ENCODE peak calls at places on chromosomes 7 and 10, in nine cellular contexts. I, P, K, R, N, Z, O, L and X are unnamed samples.

GRCh38 chr7:30276203-30276900 is 8.0 kb upstream of the ZNRF2 start:
- DNase-seq in K (no peak), O (no peak), I (peak), L (peak), N (peak), Z (no peak), R (peak), P (peak), X (peak)

GRCh38 chr7:138916731-138917130 is 64.5 kb downstream of the KIAA1549 start:
- DNase-seq in L (no peak), R (no peak), Z (no peak), N (no peak), K (no peak), I (no peak), P (no peak), O (no peak), X (no peak)

GRCh38 chr7:151341357-151342101 is at the start of gene NUB1:
- DNase-seq in P (peak), R (peak), N (no peak), Z (peak), I (peak), O (peak), L (peak), K (peak), X (peak)

GRCh38 chr10:126252884-126253612 is 135.2 kb downstream of the ADAM12 start:
- DNase-seq in O (no peak), R (no peak), N (peak), L (peak), I (no peak), K (no peak), Z (no peak), P (no peak), X (peak)

GRCh38 chr7:6618621-6619020 is 3.2 kb downstream of the ZNF853 start:
- DNase-seq in I (no peak), L (no peak), K (no peak), N (no peak), Z (no peak), R (no peak), O (no peak), P (no peak), X (no peak)

GRCh38 chr10:5496261-5497250 is 2.8 kb downstream of the CALML5 start:
- DNase-seq in R (no peak), N (no peak), K (no peak), L (no peak), Z (no peak), P (no peak), O (no peak), I (no peak), X (no peak)

GRCh38 chr10:51369903-51370302 is 295.6 kb downstream of the PRKG1 start:
- DNase-seq in P (no peak), N (no peak), K (no peak), L (peak), O (no peak), Z (no peak), R (no peak), I (no peak), X (peak)

GRCh38 chr10:89867964-89868363 is 166.6 kb downstream of the KIF20B start:
- DNase-seq in I (no peak), L (peak), Z (no peak), R (no peak), N (no peak), O (no peak), P (no peak), K (no peak), X (peak)

GRCh38 chr10:70587045-70587658 is 15.4 kb downstream of the PRF1 start:
- DNase-seq in O (no peak), P (no peak), N (no peak), K (no peak), L (no peak), Z (no peak), I (no peak), R (no peak), X (no peak)

GRCh38 chr7:112735261-112735660 is 54.9 kb downstream of the TMEM168 start:
- DNase-seq in N (no peak), I (no peak), O (no peak), P (no peak), K (no peak), L (no peak), R (no peak), Z (no peak), X (no peak)

GRCh38 chr10:35453855-35454532 is 117.7 kb downstream of the CCNY start:
- DNase-seq in L (peak), N (no peak), Z (peak), O (no peak), K (no peak), P (no peak), I (no peak), R (no peak), X (peak)

GRCh38 chr7:137760111-137760510 is 86.7 kb downstream of the DGKI start:
- DNase-seq in N (no peak), I (no peak), O (no peak), P (no peak), K (no peak), Z (no peak), R (no peak), L (peak), X (no peak)

GRCh38 chr7:144725070-144725469 is 110.8 kb downstream of the TPK1 start:
- DNase-seq in R (no peak), Z (no peak), P (no peak), K (no peak), I (no peak), L (no peak), O (no peak), N (no peak), X (no peak)

GRCh38 chr10:22476601-22477364 is 131.5 kb downstream of the SPAG6 start:
- DNase-seq in I (no peak), O (no peak), P (no peak), Z (no peak), L (no peak), K (no peak), R (no peak), N (no peak), X (no peak)

GRCh38 chr10:78914502-78915330 is 154.1 kb upstream of the ZMIZ1 start:
- DNase-seq in R (no peak), I (no peak), P (peak), O (no peak), N (peak), L (no peak), Z (no peak), K (no peak), X (no peak)

GRCh38 chr7:16754869-16755317 is 1.3 kb downstream of the TSPAN13 start:
- DNase-seq in Z (no peak), I (no peak), P (no peak), L (no peak), K (no peak), R (no peak), O (no peak), N (no peak), X (no peak)

GRCh38 chr7:33108931-33109757 is at the start of gene RP9:
- DNase-seq in R (peak), L (peak), N (no peak), O (peak), P (peak), Z (peak), K (peak), I (peak), X (peak)

GRCh38 chr10:44975487-44976331 is 2.9 kb downstream of the DEPP1 start:
- DNase-seq in K (no peak), P (no peak), Z (peak), O (no peak), N (no peak), L (peak), R (no peak), I (no peak), X (peak)

GRCh38 chr10:116615199-116615776 is 5.5 kb upstream of the PNLIPRP2 start:
- DNase-seq in O (no peak), R (no peak), L (no peak), I (no peak), N (no peak), Z (no peak), K (no peak), P (no peak), X (no peak)

GRCh38 chr10:122307669-122308486 is 36.8 kb downstream of the BTBD16 start:
- DNase-seq in R (no peak), I (no peak), P (peak), L (peak), K (peak), O (no peak), N (peak), Z (peak), X (peak)

GRCh38 chr10:80530251-80530650 is 7.5 kb upstream of the SH2D4B start:
- DNase-seq in K (no peak), O (peak), R (peak), P (peak), I (no peak), Z (no peak), N (no peak), L (peak), X (peak)

GRCh38 chr7:142813262-142813661 is 41.6 kb upstream of the EPHB6 start:
- DNase-seq in P (no peak), K (no peak), N (peak), I (no peak), L (peak), O (no peak), Z (no peak), R (no peak), X (no peak)

GRCh38 chr7:157469181-157470016 is 132.6 kb downstream of the DNAJB6 start:
- DNase-seq in N (no peak), P (no peak), O (no peak), K (no peak), Z (peak), L (no peak), R (no peak), I (no peak), X (no peak)

GRCh38 chr10:119208553-119208940 is 1.2 kb downstream of the GRK5 start:
- DNase-seq in R (no peak), O (no peak), Z (no peak), L (peak), I (no peak), N (no peak), K (no peak), P (peak), X (no peak)

GRCh38 chr7:11668727-11669126 is 163.3 kb downstream of the THSD7A start:
- DNase-seq in I (no peak), K (no peak), Z (no peak), L (no peak), P (no peak), R (no peak), O (no peak), N (no peak), X (no peak)

GRCh38 chr7:41027428-41028115 is 675.3 kb downstream of the INHBA start:
- DNase-seq in O (no peak), R (no peak), N (peak), K (no peak), Z (no peak), L (peak), I (no peak), P (no peak), X (peak)

GRCh38 chr7:41503438-41503837 is 199.5 kb downstream of the INHBA start:
- DNase-seq in O (no peak), L (no peak), I (no peak), R (no peak), K (no peak), N (no peak), P (no peak), Z (no peak), X (no peak)

GRCh38 chr7:147981072-147981813 is 609.3 kb upstream of the C7orf33 start:
- DNase-seq in K (no peak), I (no peak), Z (no peak), N (no peak), L (no peak), R (no peak), O (no peak), P (no peak), X (no peak)

GRCh38 chr10:25689346-25690095 is 244.5 kb upstream of the MYO3A start:
- DNase-seq in Z (no peak), N (no peak), I (no peak), O (no peak), L (no peak), R (no peak), K (no peak), P (no peak), X (no peak)

GRCh38 chr7:108358553-108358952 is 97.7 kb downstream of the NRCAM start:
- DNase-seq in R (no peak), O (no peak), I (peak), N (peak), Z (no peak), L (peak), P (no peak), K (no peak), X (peak)

GRCh38 chr7:151136515-151136908 is 31.0 kb downstream of the GBX1 start:
- DNase-seq in N (no peak), P (no peak), K (no peak), Z (no peak), I (no peak), L (no peak), O (no peak), R (no peak), X (no peak)

GRCh38 chr10:93995182-93995581 is 1.5 kb downstream of the PLCE1 start:
- DNase-seq in O (no peak), P (no peak), R (no peak), N (no peak), I (no peak), K (no peak), Z (no peak), L (no peak), X (no peak)

GRCh38 chr7:91537260-91538152 is 273.3 kb downstream of the FZD1 start:
- DNase-seq in K (no peak), I (no peak), Z (no peak), R (no peak), O (no peak), P (no peak), N (no peak), L (no peak), X (no peak)